ENCODE peak calls at places on chromosomes 5 and 9, in ten cellular contexts. I is SK-N-SH, J is esophagus muscularis mucosa, G is suprapubic skin, A is transverse colon, L is HCT116, B is Panc1, N is upper lobe of left lung, C is GM12892, T is GM12891. W is an unnamed sample.

GRCh38 chr5:150660108-150660831 is 781 bp upstream of the MYOZ3 start:
- DNase-seq in I (peak; percentile 11), J (no peak), G (peak; percentile 71), A (no peak), L (no peak), B (no peak), N (no peak), C (no peak), T (no peak), W (no peak)

GRCh38 chr5:107698286-107698685 is 27.5 kb upstream of the EFNA5 start:
- DNase-seq in I (no peak), J (no peak), G (no peak), A (no peak), L (no peak), B (no peak), N (no peak), C (no peak), T (no peak), W (no peak)

GRCh38 chr5:153953411-153953810 is 85.3 kb downstream of the FAM114A2 start:
- DNase-seq in I (no peak), J (no peak), G (no peak), A (no peak), L (no peak), B (no peak), N (no peak), C (no peak), T (no peak), W (no peak)

GRCh38 chr5:163529698-163530097 is 24.3 kb downstream of the MAT2B start:
- DNase-seq in I (no peak), J (no peak), G (no peak), A (no peak), L (no peak), B (no peak), N (no peak), C (no peak), T (no peak), W (no peak)

GRCh38 chr5:140109050-140109817 is 4.7 kb upstream of the PURA start:
- DNase-seq in I (no peak), J (no peak), G (no peak), A (no peak), L (no peak), B (no peak), N (no peak), C (no peak), T (no peak), W (no peak)

GRCh38 chr5:139389701-139390638 is at the start of gene MZB1:
- DNase-seq in I (no peak), J (no peak), G (peak; percentile 69), A (peak; percentile 77), L (no peak), B (no peak), N (no peak), C (peak; percentile 87), T (peak; percentile 80), W (no peak)

GRCh38 chr9:130554606-130555005 is 24.8 kb upstream of the FUBP3 start:
- DNase-seq in I (no peak), J (no peak), G (no peak), A (no peak), L (no peak), B (no peak), N (no peak), C (no peak), T (no peak), W (no peak)

GRCh38 chr9:121313458-121314152 is 45.6 kb downstream of the GSN start:
- DNase-seq in I (no peak), J (no peak), G (no peak), A (no peak), L (no peak), B (no peak), N (no peak), C (no peak), T (no peak), W (no peak)

GRCh38 chr5:134175874-134176522 is 752 bp downstream of the SKP1 start:
- DNase-seq in I (no peak), J (no peak), G (no peak), A (no peak), L (no peak), B (no peak), N (no peak), C (peak; percentile 13), T (no peak), W (peak; percentile 23)

GRCh38 chr9:105877719-105878118 is 183.4 kb downstream of the TMEM38B start:
- DNase-seq in I (no peak), J (peak; percentile 50), G (no peak), A (no peak), L (no peak), B (no peak), N (no peak), C (no peak), T (no peak), W (no peak)

GRCh38 chr9:73265876-73266275 is 114.2 kb downstream of the ANXA1 start:
- DNase-seq in I (no peak), J (no peak), G (no peak), A (no peak), L (no peak), B (no peak), N (no peak), C (no peak), T (no peak), W (no peak)

DNA sequence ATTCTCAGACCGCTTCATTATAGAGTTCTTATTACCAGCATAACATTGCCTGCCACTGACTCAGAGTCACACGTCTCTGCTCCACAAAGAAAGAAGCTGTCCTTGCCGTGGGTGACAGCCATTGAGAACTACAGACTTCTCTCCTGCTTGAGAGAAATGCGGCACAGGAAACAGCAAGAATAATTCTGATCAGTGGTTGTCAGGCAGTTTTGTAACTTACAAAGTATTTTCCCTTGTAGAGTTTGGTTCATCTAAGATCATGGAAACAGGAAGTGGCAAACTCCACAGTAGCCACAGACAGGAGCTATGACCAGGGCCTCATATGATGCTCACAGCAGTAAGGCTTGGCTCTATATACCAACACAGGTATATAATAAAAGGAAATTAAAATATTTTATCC is 47.1 kb downstream of the KCNV2 start:
- DNase-seq in I (no peak), J (no peak), G (no peak), A (no peak), L (no peak), B (no peak), N (no peak), C (no peak), T (no peak), W (no peak)
- TF ChIP-seq POLR2AphosphoS5 in I (no peak), J (no peak), G (no peak), A (no peak), L (no peak), B (no peak), N (no peak), C (no peak), T (no peak), W (no peak)

GRCh38 chr5:78377718-78378105 is 17.3 kb downstream of the SCAMP1 start:
- DNase-seq in I (no peak), J (no peak), G (no peak), A (no peak), L (no peak), B (no peak), N (no peak), C (no peak), T (no peak), W (no peak)

GRCh38 chr5:78377056-78377717 is 16.8 kb downstream of the SCAMP1 start:
- DNase-seq in I (no peak), J (no peak), G (no peak), A (no peak), L (no peak), B (no peak), N (no peak), C (no peak), T (no peak), W (no peak)

GRCh38 chr5:78376315-78376714 is 15.9 kb downstream of the SCAMP1 start:
- DNase-seq in I (no peak), J (no peak), G (no peak), A (no peak), L (no peak), B (no peak), N (no peak), C (no peak), T (no peak), W (no peak)

GRCh38 chr5:78369680-78370079 is 9.3 kb downstream of the SCAMP1 start:
- DNase-seq in I (no peak), J (no peak), G (no peak), A (no peak), L (no peak), B (no peak), N (no peak), C (no peak), T (no peak), W (no peak)

DNA sequence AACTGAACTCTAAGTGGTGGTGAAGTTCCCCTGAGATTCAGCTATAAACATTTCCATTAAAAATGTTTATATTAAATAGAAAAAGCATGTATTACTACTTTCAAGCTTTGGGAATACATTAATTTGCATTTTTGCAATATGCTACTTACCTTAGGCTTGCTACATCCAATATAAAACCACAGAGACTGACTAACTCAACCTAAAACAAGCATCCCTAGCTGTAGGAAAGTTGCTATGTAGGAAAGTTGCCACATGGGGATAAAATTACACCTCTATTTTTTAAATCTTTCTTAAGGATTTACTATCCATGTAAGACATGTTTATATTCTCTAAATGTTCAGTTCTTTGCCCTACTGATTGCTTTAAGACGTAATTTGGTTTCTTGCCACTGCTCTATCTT is 12.8 kb downstream of the SCAMP1 start:
- DNase-seq in I (no peak), J (no peak), G (no peak), A (no peak), L (no peak), B (no peak), N (no peak), C (no peak), T (no peak), W (no peak)
- TF ChIP-seq POLR2AphosphoS5 in I (no peak), J (no peak), G (no peak), A (no peak), L (no peak), B (no peak), N (no peak), C (no peak), T (no peak), W (no peak)

DNA sequence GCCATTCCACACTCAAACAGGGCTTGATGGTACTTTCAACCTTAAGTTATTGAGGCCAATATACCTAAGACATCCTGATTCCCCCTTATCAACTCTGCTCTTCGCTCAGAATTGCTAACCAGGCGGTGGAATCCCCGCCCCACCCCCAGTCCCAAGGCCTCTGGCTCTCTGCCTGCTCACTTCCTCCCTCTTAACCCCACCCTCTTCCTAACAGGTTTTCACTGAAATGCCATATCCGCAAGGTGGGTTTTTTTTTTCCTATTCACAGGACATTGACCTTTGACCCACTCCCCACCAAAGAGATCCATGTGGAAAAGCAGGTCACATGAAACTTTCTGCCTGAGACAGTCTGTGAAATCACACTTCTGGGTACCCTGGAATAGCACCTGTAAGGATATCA is 66.6 kb upstream of the IFNK start:
- DNase-seq in I (no peak), J (no peak), G (no peak), A (peak; percentile 83), L (no peak), B (no peak), N (no peak), C (no peak), T (no peak), W (no peak)
- TF ChIP-seq POLR2AphosphoS5 in I (no peak), J (no peak), G (no peak), A (peak; percentile 48), L (no peak), B (no peak), N (no peak), C (no peak), T (no peak), W (no peak)

DNA sequence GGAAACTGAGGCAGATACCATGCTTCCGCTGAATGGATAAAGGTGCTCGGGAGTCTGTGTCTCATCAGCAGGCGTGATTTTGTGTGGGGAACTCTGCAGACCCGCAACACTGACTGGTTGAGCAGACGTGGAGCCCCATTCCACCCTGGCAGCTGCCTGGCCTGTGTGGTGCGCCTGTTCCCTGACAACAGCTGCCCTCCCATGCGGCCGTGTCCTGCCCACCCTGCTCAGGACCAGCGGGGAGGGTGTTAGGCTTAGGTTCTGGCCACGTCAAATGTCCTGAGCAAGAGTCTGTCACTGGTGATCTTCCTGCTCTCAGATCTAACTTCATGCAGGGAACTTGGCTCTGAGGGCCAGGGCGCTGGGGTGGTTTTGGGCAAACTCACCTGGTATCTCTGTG is 417.7 kb upstream of the IRX4 start:
- DNase-seq in I (no peak), J (no peak), G (peak; percentile 76), A (no peak), L (no peak), B (no peak), N (no peak), C (no peak), T (no peak), W (no peak)
- TF ChIP-seq POLR2AphosphoS5 in I (no peak), J (no peak), G (no peak), A (no peak), L (no peak), B (no peak), N (no peak), C (no peak), T (no peak), W (no peak)